ENCODE peak calls at places on chromosomes 3 and 15, in nine cellular contexts. D is GM23338; M is posterior vena cava; Y is astrocyte of the spinal cord; Q is activated CD8-positive, alpha-beta memory T cell treated with anti-CD3 and anti-CD28 coated beads, Interleukin-2, amount 50 U/mL, for 4 hours; J is cardiac muscle cell; L is EH; W is sigmoid colon; P is A172. U is an unnamed sample.

GRCh38 chr3:138066972-138067371 is 48.4 kb downstream of the DZIP1L start:
- DNase-seq in D (no peak), M (no peak), Y (no peak), Q (no peak), J (peak), L (no peak), W (no peak), P (no peak), U (no peak)

GRCh38 chr3:161208931-161209330 is 12.2 kb upstream of the NMD3 start:
- DNase-seq in D (peak), M (no peak), Y (no peak), Q (no peak), J (no peak), L (no peak), W (no peak), P (no peak), U (no peak)

GRCh38 chr3:25468866-25469319 is 40.8 kb downstream of the RARB start:
- DNase-seq in D (peak), M (peak), Y (peak), Q (no peak), J (peak), L (peak), W (peak), P (no peak), U (peak)

GRCh38 chr3:142159083-142159740 is 9.9 kb upstream of the TFDP2 start:
- DNase-seq in D (no peak), M (no peak), Y (no peak), Q (no peak), J (no peak), L (no peak), W (no peak), P (no peak), U (peak)

GRCh38 chr15:25668236-25668635 is 194.9 kb downstream of the ATP10A start:
- DNase-seq in D (no peak), M (no peak), Y (no peak), Q (no peak), J (no peak), L (peak), W (no peak), P (no peak), U (no peak)

GRCh38 chr3:193391902-193392301 is 13.3 kb upstream of the ATP13A5 start:
- DNase-seq in D (peak), M (no peak), Y (peak), Q (no peak), J (no peak), L (peak), W (no peak), P (peak), U (no peak)

GRCh38 chr3:58025824-58026579 is 17.8 kb downstream of the FLNB start:
- DNase-seq in D (no peak), M (no peak), Y (peak), Q (no peak), J (peak), L (peak), W (peak), P (no peak), U (no peak)

GRCh38 chr3:105417538-105418289 is 51.0 kb downstream of the ALCAM start:
- DNase-seq in D (no peak), M (no peak), Y (peak), Q (no peak), J (no peak), L (peak), W (no peak), P (no peak), U (no peak)

GRCh38 chr15:101198820-101199219 is 53.0 kb downstream of the CHSY1 start:
- DNase-seq in D (peak), M (peak), Y (peak), Q (no peak), J (no peak), L (peak), W (no peak), P (no peak), U (no peak)

GRCh38 chr3:65597225-65597951 is 441.3 kb downstream of the MAGI1 start:
- DNase-seq in D (peak), M (no peak), Y (no peak), Q (no peak), J (peak), L (peak), W (peak), P (peak), U (peak)

GRCh38 chr15:60407406-60407805 is 9.6 kb upstream of the ANXA2 start:
- DNase-seq in D (no peak), M (no peak), Y (peak), Q (no peak), J (no peak), L (peak), W (no peak), P (peak), U (peak)

GRCh38 chr3:4983739-4984510 is 4.7 kb downstream of the BHLHE40 start:
- DNase-seq in D (no peak), M (peak), Y (peak), Q (peak), J (no peak), L (peak), W (no peak), P (peak), U (peak)

GRCh38 chr3:183477801-183478456 is 49.5 kb upstream of the MCF2L2 start:
- DNase-seq in D (no peak), M (no peak), Y (no peak), Q (no peak), J (no peak), L (no peak), W (no peak), P (no peak), U (no peak)

GRCh38 chr3:172595648-172596393 is 72.6 kb upstream of the TNFSF10 start:
- DNase-seq in D (peak), M (no peak), Y (peak), Q (no peak), J (peak), L (peak), W (no peak), P (peak), U (peak)

GRCh38 chr15:81256916-81257315 is 60.2 kb downstream of the IL16 start:
- DNase-seq in D (peak), M (no peak), Y (peak), Q (no peak), J (no peak), L (peak), W (no peak), P (peak), U (peak)

GRCh38 chr15:42159381-42160015 is 3.1 kb upstream of the PLA2G4F start:
- DNase-seq in D (no peak), M (no peak), Y (peak), Q (no peak), J (peak), L (no peak), W (no peak), P (peak), U (no peak)

GRCh38 chr3:181336597-181336996 is 347.1 kb upstream of the DNAJC19 start:
- DNase-seq in D (peak), M (no peak), Y (no peak), Q (no peak), J (peak), L (no peak), W (no peak), P (no peak), U (no peak)

GRCh38 chr3:33575313-33575712 is 135.1 kb upstream of the UBP1 start:
- DNase-seq in D (no peak), M (no peak), Y (no peak), Q (no peak), J (no peak), L (no peak), W (no peak), P (no peak), U (no peak)

GRCh38 chr3:47778746-47779145 is 2.9 kb downstream of the SMARCC1 start:
- DNase-seq in D (no peak), M (no peak), Y (no peak), Q (no peak), J (no peak), L (no peak), W (peak), P (no peak), U (no peak)

GRCh38 chr15:52010633-52011595 is 8.1 kb upstream of the MAPK6 start:
- DNase-seq in D (no peak), M (no peak), Y (peak), Q (no peak), J (no peak), L (peak), W (peak), P (peak), U (peak)

GRCh38 chr3:106609666-106610301 is 741.0 kb upstream of the CBLB start:
- DNase-seq in D (peak), M (no peak), Y (peak), Q (peak), J (peak), L (peak), W (peak), P (peak), U (peak)

U was measured in AG10803.